ENCODE peak calls at places on chromosomes 5 and 9, in six cellular contexts. T is lung, D is astrocyte, A is cardiac muscle cell, Y is uterus, L is gastrocnemius medialis. C is an unnamed sample.
A peak's percentile ranks its signal among the peaks of the same experiment; 100 is the strongest.

GRCh38 chr9:36543916-36544315 is 28.8 kb upstream of the MELK start:
- DNase-seq in A (peak; percentile 83), Y (no peak), L (peak; percentile 19), T (peak; percentile 28), D (peak; percentile 79), C (no peak)

GRCh38 chr5:100464418-100464817 is 70.8 kb upstream of the FAM174A start:
- DNase-seq in T (no peak), D (peak; percentile 89), L (no peak), Y (no peak), A (peak; percentile 1), C (no peak)

GRCh38 chr5:122183098-122183794 is 53.9 kb downstream of the ZNF474 start:
- DNase-seq in T (peak; percentile 74), Y (peak; percentile 72), D (peak; percentile 86), A (peak; percentile 87), L (no peak), C (no peak)

GRCh38 chr9:133519693-133520092 is 5.1 kb downstream of the MYMK start:
- DNase-seq in D (no peak), A (peak; percentile 18), Y (no peak), L (no peak), T (no peak), C (no peak)

GRCh38 chr9:87675906-87676515 is 49.9 kb upstream of the CTSL start:
- DNase-seq in A (no peak), T (peak; percentile 47), L (no peak), Y (no peak), D (no peak), C (no peak)

GRCh38 chr9:99269429-99269828 is 47.3 kb downstream of the SEC61B start:
- DNase-seq in A (peak; percentile 74), Y (no peak), T (no peak), D (peak; percentile 87), L (no peak), C (no peak)

GRCh38 chr5:181087309-181087708 is 43.7 kb downstream of the OR2V1 start:
- DNase-seq in D (no peak), A (no peak), T (no peak), Y (no peak), L (no peak), C (no peak)

GRCh38 chr9:121609845-121610637 is 41.4 kb upstream of the DAB2IP start:
- DNase-seq in D (peak; percentile 92), T (peak; percentile 58), L (peak; percentile 71), Y (peak; percentile 87), A (peak; percentile 42), C (peak; percentile 82)

GRCh38 chr9:131449276-131449675 is 53.4 kb upstream of the POMT1 start:
- DNase-seq in D (no peak), T (no peak), A (no peak), L (no peak), Y (no peak), C (no peak)

GRCh38 chr5:172724203-172724602 is 46.8 kb downstream of the DUSP1 start:
- DNase-seq in T (no peak), L (no peak), A (no peak), D (no peak), Y (no peak), C (no peak)

GRCh38 chr5:61018102-61018501 is 73.1 kb downstream of the NDUFAF2 start:
- DNase-seq in D (peak; percentile 10), Y (no peak), L (no peak), A (no peak), T (no peak), C (no peak)

GRCh38 chr9:108759835-108760234 is 96.0 kb downstream of the ACTL7B start:
- DNase-seq in Y (no peak), A (no peak), D (no peak), T (no peak), L (no peak), C (no peak)

GRCh38 chr9:119195521-119195920 is 173.7 kb downstream of the BRINP1 start:
- DNase-seq in A (no peak), Y (no peak), T (no peak), D (no peak), L (no peak), C (no peak)

GRCh38 chr5:95886340-95887044 is 64.0 kb upstream of the GLRX start:
- DNase-seq in T (no peak), Y (no peak), L (no peak), D (no peak), A (no peak), C (no peak)

GRCh38 chr9:77819672-77820071 is 171.6 kb upstream of the GNA14 start:
- DNase-seq in D (peak; percentile 30), L (no peak), T (no peak), Y (no peak), A (peak; percentile 61), C (no peak)

GRCh38 chr9:6877671-6878161 is 119.9 kb downstream of the KDM4C start:
- DNase-seq in D (peak; percentile 80), Y (no peak), A (peak; percentile 75), L (no peak), T (no peak), C (no peak)

GRCh38 chr9:136137321-136138054 is 18.8 kb upstream of the TMEM250 start:
- DNase-seq in D (no peak), L (no peak), Y (no peak), A (no peak), T (no peak), C (no peak)

GRCh38 chr5:52811067-52811749 is 23.5 kb downstream of the ITGA1 start:
- DNase-seq in Y (no peak), A (peak; percentile 63), D (no peak), L (no peak), T (no peak), C (no peak)

GRCh38 chr5:139681112-139681458 is 32.9 kb downstream of the CXXC5 start:
- DNase-seq in A (no peak), T (no peak), D (no peak), L (no peak), Y (no peak), C (no peak)

GRCh38 chr9:76023715-76024195 is 133.3 kb downstream of the PCSK5 start:
- DNase-seq in Y (no peak), T (no peak), L (no peak), A (peak; percentile 17), D (peak; percentile 90), C (no peak)

GRCh38 chr9:86943223-86943870 is 4.0 kb downstream of the GAS1 start:
- DNase-seq in A (peak; percentile 87), T (peak; percentile 33), D (no peak), L (no peak), Y (no peak), C (no peak)

GRCh38 chr5:154899107-154899816 is 38.7 kb downstream of the GEMIN5 start:
- DNase-seq in D (no peak), L (peak; percentile 20), T (no peak), A (no peak), Y (no peak), C (no peak)

GRCh38 chr5:115377468-115378217 is 81.2 kb upstream of the CCDC112 start:
- DNase-seq in D (peak; percentile 91), A (peak; percentile 86), L (no peak), Y (no peak), T (no peak), C (no peak)

GRCh38 chr9:1429328-1429727 is 379.2 kb downstream of the DMRT2 start:
- DNase-seq in T (no peak), A (peak; percentile 21), D (no peak), L (peak; percentile 3), Y (no peak), C (peak; percentile 51)

GRCh38 chr9:80964374-80964773 is 725.0 kb downstream of the TLE1 start:
- DNase-seq in L (no peak), Y (no peak), A (no peak), D (no peak), T (no peak), C (no peak)

GRCh38 chr9:114312513-114312875 is 10.4 kb upstream of the ORM1 start:
- DNase-seq in A (no peak), Y (peak; percentile 5), T (no peak), D (no peak), L (no peak), C (no peak)

GRCh38 chr5:6766558-6767191 is 53.4 kb downstream of the TENT4A start:
- DNase-seq in T (peak; percentile 94), L (peak; percentile 87), Y (peak; percentile 46), A (peak; percentile 41), D (peak; percentile 52), C (peak; percentile 76)

GRCh38 chr5:152701305-152701704 is 296.2 kb upstream of the NMUR2 start:
- DNase-seq in A (no peak), D (no peak), L (no peak), Y (no peak), T (no peak), C (no peak)

GRCh38 chr5:155087036-155087435 is 73.5 kb downstream of the KIF4B start:
- DNase-seq in A (no peak), L (no peak), T (no peak), D (no peak), Y (no peak), C (no peak)

GRCh38 chr9:123081824-123082223 is 48.4 kb downstream of the GPR21 start:
- DNase-seq in L (no peak), Y (no peak), T (no peak), A (peak; percentile 68), D (peak; percentile 16), C (no peak)

GRCh38 chr9:98101416-98101815 is 17.6 kb downstream of the TRIM14 start:
- DNase-seq in D (no peak), A (no peak), T (no peak), Y (no peak), L (no peak), C (peak; percentile 11)
- H3K4me3 ChIP-seq in D (no peak overlapping the region), A (no peak overlapping the region), T (no peak overlapping the region), Y (no peak overlapping the region), L (no peak overlapping the region), C (no peak overlapping the region)

GRCh38 chr5:86523718-86524117 is 94.0 kb upstream of the COX7C start:
- DNase-seq in L (no peak), D (no peak), T (no peak), Y (no peak), A (no peak), C (no peak)
- H3K27ac ChIP-seq in L (no peak overlapping the region), D (no peak overlapping the region), T (no peak overlapping the region), Y (no peak overlapping the region), A (no peak overlapping the region), C (no peak overlapping the region)

DNA sequence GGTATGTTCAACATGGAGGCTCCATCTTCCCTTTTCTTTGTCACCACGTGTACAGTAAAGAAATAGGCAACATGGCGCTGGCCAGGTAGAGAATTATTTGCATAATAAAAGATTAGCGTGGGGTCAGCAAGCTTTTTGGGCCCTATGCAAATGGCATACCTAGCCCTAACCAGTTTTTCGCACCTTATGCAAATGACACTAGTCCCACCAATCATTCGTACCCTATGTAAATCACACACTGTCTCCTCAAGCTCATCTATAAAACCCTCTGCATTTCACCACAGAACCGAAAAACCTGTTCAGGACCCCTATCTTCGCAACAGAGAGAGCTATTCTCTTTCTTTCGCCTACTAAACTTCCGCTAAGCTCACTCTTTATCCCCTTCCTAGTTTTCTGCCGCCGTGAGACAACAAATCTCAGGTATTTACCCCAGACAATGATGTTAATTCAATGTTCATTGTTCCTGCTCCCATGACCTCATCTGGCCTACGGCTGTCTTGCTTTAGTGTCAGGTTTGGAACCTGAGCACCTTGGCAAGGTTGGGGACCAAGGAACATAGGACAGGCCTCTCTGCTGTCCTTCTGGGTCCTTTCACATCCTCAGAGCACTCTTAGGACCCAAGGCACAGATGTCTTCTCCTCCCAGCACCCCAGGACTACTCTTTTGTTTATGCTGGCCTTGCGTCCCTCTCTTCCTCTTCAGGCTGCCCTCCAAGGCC is 180.7 kb upstream of the RAI14 start:
- DNase-seq in L (no peak), A (no peak), D (no peak), Y (no peak), T (no peak), C (no peak)
- TF ChIP-seq CTCF in L (no peak), A (no peak), D (no peak), Y (no peak), T (no peak), C (no peak)

GRCh38 chr5:178468196-178468685 is 122.0 kb downstream of the COL23A1 start:
- DNase-seq in D (no peak), A (no peak), L (no peak), Y (no peak), T (no peak), C (no peak)
- H3K4me3 ChIP-seq in D (no peak overlapping the region), A (no peak overlapping the region), L (no peak overlapping the region), Y (no peak overlapping the region), T (no peak overlapping the region), C (no peak overlapping the region)

C was measured in right lobe of liver.